ENCODE peak calls at places on chromosome 9, in six cellular contexts. B, S, R, W, C and I are unnamed samples.
A peak's percentile ranks its signal among the peaks of the same experiment; 100 is the strongest.

GRCh38 chr9:81619353-81620008 is 69.9 kb downstream of the TLE1 start:
- DNase-seq in B (peak; percentile 91), S (no peak), R (peak; percentile 43), W (no peak), C (no peak), I (peak; percentile 21)

GRCh38 chr9:75992480-75993206 is 102.2 kb downstream of the PCSK5 start:
- DNase-seq in B (peak; percentile 9), S (no peak), R (no peak), W (no peak), C (no peak), I (no peak)

GRCh38 chr9:137626448-137626847 is 7.6 kb downstream of the EHMT1 start:
- DNase-seq in B (no peak), S (no peak), R (no peak), W (no peak), C (no peak), I (no peak)

GRCh38 chr9:2545881-2546490 is 75.6 kb upstream of the VLDLR start:
- DNase-seq in B (no peak), S (no peak), R (no peak), W (no peak), C (no peak), I (no peak)

GRCh38 chr9:129624947-129625346 is 1.0 kb upstream of the NTMT1 start:
- DNase-seq in B (no peak), S (no peak), R (peak; percentile 49), W (no peak), C (no peak), I (no peak)

GRCh38 chr9:121984726-121985402 is 108.2 kb downstream of the TTLL11 start:
- DNase-seq in B (peak; percentile 91), S (no peak), R (peak; percentile 85), W (no peak), C (no peak), I (peak; percentile 53)

GRCh38 chr9:97906236-97906831 is 16.0 kb downstream of the TRMO start:
- DNase-seq in B (no peak), S (no peak), R (no peak), W (no peak), C (no peak), I (peak; percentile 50)

GRCh38 chr9:4572184-4572826 is 82.0 kb downstream of the SLC1A1 start:
- DNase-seq in B (no peak), S (no peak), R (no peak), W (no peak), C (no peak), I (no peak)

GRCh38 chr9:126491256-126491879 is 122.4 kb upstream of the LMX1B start:
- DNase-seq in B (peak; percentile 84), S (peak; percentile 56), R (peak; percentile 81), W (peak; percentile 32), C (no peak), I (no peak)

GRCh38 chr9:96222132-96222531 is 79.8 kb downstream of the HSD17B3 start:
- DNase-seq in B (no peak), S (no peak), R (peak; percentile 17), W (no peak), C (no peak), I (no peak)

GRCh38 chr9:127112683-127113539 is 9.5 kb downstream of the ANGPTL2 start:
- DNase-seq in B (peak; percentile 37), S (no peak), R (peak; percentile 18), W (no peak), C (no peak), I (peak; percentile 52)

GRCh38 chr9:117541192-117541591 is 126.3 kb upstream of the ASTN2 start:
- DNase-seq in B (no peak), S (no peak), R (no peak), W (no peak), C (no peak), I (no peak)

GRCh38 chr9:127905788-127906191 is 6.4 kb upstream of the ST6GALNAC6 start:
- DNase-seq in B (no peak), S (peak; percentile 74), R (no peak), W (peak; percentile 73), C (no peak), I (no peak)

GRCh38 chr9:115382865-115383264 is 264.9 kb upstream of the TNC start:
- DNase-seq in B (no peak), S (no peak), R (no peak), W (no peak), C (no peak), I (no peak)

GRCh38 chr9:121489344-121489743 is 10.3 kb downstream of the GGTA1 start:
- DNase-seq in B (no peak), S (no peak), R (no peak), W (no peak), C (no peak), I (no peak)

GRCh38 chr9:38063363-38063707 is 5.7 kb downstream of the SHB start:
- DNase-seq in B (no peak), S (no peak), R (no peak), W (no peak), C (no peak), I (no peak)
- H3K4me3 ChIP-seq in B (no peak overlapping the region), S (no peak overlapping the region), R (no peak overlapping the region), W (no peak overlapping the region), C (no peak overlapping the region), I (no peak overlapping the region)

GRCh38 chr9:107478805-107479204 is 10.8 kb downstream of the KLF4 start:
- DNase-seq in B (no peak), S (no peak), R (no peak), W (no peak), C (no peak), I (no peak)

GRCh38 chr9:107483666-107484065 is 5.9 kb downstream of the KLF4 start:
- DNase-seq in B (peak; percentile 54), S (no peak), R (no peak), W (no peak), C (no peak), I (no peak)

GRCh38 chr9:107481035-107481434 is 8.5 kb downstream of the KLF4 start:
- DNase-seq in B (peak; percentile 35), S (no peak), R (peak; percentile 53), W (no peak), C (no peak), I (no peak)

GRCh38 chr9:107484117-107484723 is 5.3 kb downstream of the KLF4 start:
- DNase-seq in B (peak; percentile 88), S (no peak), R (peak; percentile 88), W (no peak), C (peak; percentile 28), I (no peak)

DNA sequence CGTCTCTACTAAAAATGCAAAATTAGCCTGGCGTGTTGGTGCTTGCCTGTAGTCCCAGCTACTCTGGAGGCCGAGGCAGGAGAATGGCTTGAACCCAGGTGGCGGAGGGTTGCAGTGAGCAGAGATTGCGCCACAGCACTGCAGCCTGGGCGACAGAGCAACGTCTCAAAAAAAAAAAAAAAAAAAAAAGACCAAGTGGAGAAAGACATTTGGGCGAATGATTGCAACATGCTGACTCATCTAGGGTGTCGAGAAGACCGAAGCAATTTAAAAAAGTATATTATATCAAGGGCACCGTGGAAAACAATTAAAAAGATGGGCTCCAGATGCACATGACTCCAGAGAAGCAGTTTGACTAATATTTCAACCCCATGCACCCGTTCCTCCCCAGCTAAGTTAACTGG is 9.2 kb downstream of the KLF4 start:
- DNase-seq in B (peak; percentile 95), S (no peak), R (peak; percentile 84), W (no peak), C (no peak), I (no peak)
- H3K4me3 ChIP-seq in B (peak overlapping the region; percentile 16), S (no peak overlapping the region), R (no peak overlapping the region), W (no peak overlapping the region), C (no peak overlapping the region), I (peak overlapping the region; percentile 1)

DNA sequence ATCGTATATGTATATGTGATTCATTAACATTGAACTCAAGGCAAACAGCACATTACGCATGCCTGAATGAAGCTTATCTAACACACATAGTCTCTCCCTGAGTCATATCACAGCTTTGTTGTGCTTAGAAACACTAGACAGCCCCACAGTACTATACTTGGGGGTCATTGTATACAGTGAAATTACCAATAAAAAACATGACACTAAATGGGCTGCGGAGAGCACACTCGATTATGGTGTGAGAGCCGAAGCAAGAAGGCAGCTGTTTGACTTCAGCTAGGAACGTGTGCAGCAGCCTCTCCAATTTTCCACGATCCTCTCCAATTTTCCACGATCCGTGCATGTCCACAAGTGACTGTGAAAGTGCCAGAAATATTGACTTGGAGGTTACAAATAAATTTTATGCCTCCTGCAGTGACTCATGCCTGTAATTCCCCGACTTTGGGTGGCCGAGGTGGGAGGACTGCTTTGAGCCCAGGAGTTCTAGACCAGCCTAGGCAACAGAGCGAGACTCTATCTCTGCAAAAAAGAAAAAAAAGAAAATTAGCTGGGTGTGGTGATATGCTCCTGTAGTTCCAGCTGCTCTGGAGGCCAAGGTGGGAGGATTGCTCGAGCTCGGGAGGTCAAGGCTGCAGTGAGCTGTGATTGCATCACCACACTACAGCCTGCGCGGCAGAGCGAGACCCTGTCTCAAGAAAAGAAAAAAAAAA is 102.4 kb downstream of the DAPK1 start:
- DNase-seq in B (peak; percentile 77), S (no peak), R (peak; percentile 88), W (no peak), C (no peak), I (peak; percentile 44)
- H3K4me3 ChIP-seq in B (peak overlapping the region; percentile 13), S (no peak overlapping the region), R (peak overlapping the region; percentile 6), W (peak overlapping the region; percentile 13), C (no peak overlapping the region), I (peak overlapping the region; percentile 7)

DNA sequence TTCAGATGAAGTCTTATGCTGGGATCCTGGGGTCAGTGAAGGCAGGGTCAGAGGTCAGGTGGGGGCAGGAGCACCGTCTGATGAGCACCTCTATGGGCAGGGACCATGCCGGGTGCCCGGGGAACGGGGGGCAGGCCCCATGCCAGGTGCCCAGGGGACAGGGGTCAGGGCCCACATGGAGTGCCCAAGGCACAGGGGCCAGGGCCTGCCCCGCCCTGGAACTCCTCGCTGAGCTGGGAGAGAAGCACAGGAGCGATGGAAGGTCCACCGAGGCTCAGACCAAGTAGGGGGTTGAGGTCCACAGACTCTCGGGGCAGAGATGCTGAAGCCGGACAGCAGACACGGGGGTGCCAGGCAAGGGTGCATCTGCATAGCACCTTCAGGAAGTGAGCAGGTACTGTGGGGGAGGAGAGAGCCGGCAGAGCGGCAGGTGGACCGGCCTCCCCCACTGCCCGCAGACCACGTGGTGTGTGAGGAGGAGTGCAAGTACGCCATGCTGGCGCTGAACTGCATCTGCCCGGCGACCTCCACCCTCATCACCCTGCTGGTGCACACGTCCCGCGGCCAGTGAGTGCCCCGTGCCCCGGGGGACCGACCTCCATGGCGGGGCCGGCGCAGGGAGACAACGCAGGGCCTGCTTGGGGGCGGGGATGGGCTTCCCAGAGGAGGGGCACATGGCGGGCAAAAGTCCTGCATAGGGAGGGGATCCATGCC is 67.7 kb downstream of the KCNT1 start:
- DNase-seq in B (no peak), S (no peak), R (no peak), W (no peak), C (no peak), I (no peak)
- H3K4me3 ChIP-seq in B (no peak overlapping the region), S (no peak overlapping the region), R (no peak overlapping the region), W (no peak overlapping the region), C (no peak overlapping the region), I (no peak overlapping the region)